ENCODE peak calls at places on chromosomes 1 and 21, in ten cellular contexts. L, Z, X, P, Q, F, O, R, A and C are unnamed samples. For H3K9me3, the result is how much of the 10 kb centered on the place peaks cover.

GRCh38 chr1:201719812-201720521 is 109.0 kb upstream of the IPO9 start:
- DNase-seq in L (peak), Z (peak), X (no peak), P (peak), Q (peak), F (peak), O (no peak), R (no peak), A (peak), C (peak)

GRCh38 chr21:44478124-44478800 is 23.0 kb downstream of the LRRC3 start:
- DNase-seq in L (peak), Z (no peak), X (no peak), P (no peak), Q (no peak), F (no peak), O (no peak), R (no peak), A (no peak), C (no peak)

GRCh38 chr1:220741349-220741748 is 6.8 kb upstream of the MTARC2 start:
- DNase-seq in L (no peak), Z (no peak), X (no peak), P (no peak), Q (no peak), F (no peak), O (no peak), R (no peak), A (no peak), C (no peak)

GRCh38 chr21:44379991-44380865 is 26.8 kb downstream of the TRPM2 start:
- DNase-seq in L (no peak), Z (no peak), X (no peak), P (no peak), Q (no peak), F (no peak), O (no peak), R (no peak), A (no peak), C (no peak)

GRCh38 chr1:107414550-107414949 is 273.7 kb downstream of the NTNG1 start:
- DNase-seq in L (no peak), Z (peak), X (no peak), P (no peak), Q (no peak), F (no peak), O (no peak), R (no peak), A (no peak), C (no peak)

GRCh38 chr1:41418868-41419583 is 57.8 kb downstream of the FOXO6 start:
- DNase-seq in L (peak), Z (peak), X (peak), P (peak), Q (peak), F (peak), O (peak), R (no peak), A (peak), C (peak)

GRCh38 chr1:230641346-230641745 is 935 bp upstream of the COG2 start:
- DNase-seq in L (no peak), Z (peak), X (no peak), P (no peak), Q (no peak), F (no peak), O (no peak), R (no peak), A (no peak), C (no peak)

GRCh38 chr1:43766086-43766784 is 58.9 kb downstream of the ST3GAL3 start:
- DNase-seq in L (no peak), Z (no peak), X (no peak), P (peak), Q (no peak), F (no peak), O (no peak), R (no peak), A (no peak), C (no peak)

GRCh38 chr1:24110642-24111263 is 1.2 kb downstream of the MYOM3 start:
- DNase-seq in L (no peak), Z (peak), X (no peak), P (peak), Q (peak), F (no peak), O (no peak), R (no peak), A (peak), C (no peak)

GRCh38 chr1:40627987-40628902 is 37.2 kb downstream of the RIMS3 start:
- DNase-seq in L (peak), Z (no peak), X (no peak), P (no peak), Q (no peak), F (no peak), O (no peak), R (no peak), A (no peak), C (no peak)

GRCh38 chr1:18734461-18735368 is 104.1 kb downstream of the PAX7 start:
- DNase-seq in L (peak), Z (no peak), X (no peak), P (no peak), Q (no peak), F (no peak), O (no peak), R (no peak), A (no peak), C (no peak)

GRCh38 chr1:21933397-21934248 is 3.5 kb downstream of the HSPG2 start:
- DNase-seq in L (peak), Z (peak), X (no peak), P (peak), Q (peak), F (peak), O (peak), R (no peak), A (peak), C (peak)

GRCh38 chr1:24964811-24965570 is 34.9 kb upstream of the RUNX3 start:
- DNase-seq in L (no peak), Z (no peak), X (no peak), P (peak), Q (no peak), F (peak), O (no peak), R (peak), A (peak), C (peak)

GRCh38 chr21:14523234-14523633 is 22.9 kb downstream of the SAMSN1 start:
- DNase-seq in L (no peak), Z (no peak), X (no peak), P (no peak), Q (no peak), F (peak), O (no peak), R (no peak), A (no peak), C (no peak)

GRCh38 chr21:26093094-26093493 is 77.5 kb downstream of the APP start:
- DNase-seq in L (no peak), Z (peak), X (no peak), P (no peak), Q (no peak), F (no peak), O (no peak), R (no peak), A (no peak), C (no peak)

GRCh38 chr1:26112407-26112775 is 767 bp downstream of the PDIK1L start:
- DNase-seq in L (no peak), Z (no peak), X (no peak), P (no peak), Q (no peak), F (no peak), O (no peak), R (no peak), A (no peak), C (no peak)

GRCh38 chr1:161311595-161312181 is 1.9 kb upstream of the MPZ start:
- DNase-seq in L (no peak), Z (no peak), X (no peak), P (no peak), Q (no peak), F (no peak), O (no peak), R (no peak), A (no peak), C (no peak)

GRCh38 chr1:57336793-57337192 is 87.1 kb downstream of the DAB1 start:
- DNase-seq in L (no peak), Z (no peak), X (no peak), P (no peak), Q (no peak), F (no peak), O (no peak), R (no peak), A (no peak), C (no peak)

GRCh38 chr1:51063121-51063520 is 38.9 kb upstream of the C1orf185 start:
- DNase-seq in L (no peak), Z (peak), X (no peak), P (no peak), Q (no peak), F (no peak), O (no peak), R (no peak), A (peak), C (no peak)

GRCh38 chr1:110341872-110342331 is 2.7 kb downstream of the RBM15 start:
- DNase-seq in L (no peak), Z (no peak), X (no peak), P (no peak), Q (no peak), F (no peak), O (no peak), R (no peak), A (no peak), C (no peak)
- H3K4me3 ChIP-seq in L (no peak), Z (peak), X (peak), P (no peak), Q (peak), F (no peak), O (no peak), R (peak), A (peak), C (no peak)

GRCh38 chr1:5165747-5166146 is 511.3 kb downstream of the AJAP1 start:
- DNase-seq in L (no peak), Z (no peak), X (no peak), P (no peak), Q (no peak), F (peak), O (no peak), R (no peak), A (no peak), C (no peak)

GRCh38 chr1:5161372-5161771 is 507.0 kb downstream of the AJAP1 start:
- DNase-seq in L (no peak), Z (no peak), X (no peak), P (no peak), Q (no peak), F (peak), O (no peak), R (no peak), A (no peak), C (no peak)

DNA sequence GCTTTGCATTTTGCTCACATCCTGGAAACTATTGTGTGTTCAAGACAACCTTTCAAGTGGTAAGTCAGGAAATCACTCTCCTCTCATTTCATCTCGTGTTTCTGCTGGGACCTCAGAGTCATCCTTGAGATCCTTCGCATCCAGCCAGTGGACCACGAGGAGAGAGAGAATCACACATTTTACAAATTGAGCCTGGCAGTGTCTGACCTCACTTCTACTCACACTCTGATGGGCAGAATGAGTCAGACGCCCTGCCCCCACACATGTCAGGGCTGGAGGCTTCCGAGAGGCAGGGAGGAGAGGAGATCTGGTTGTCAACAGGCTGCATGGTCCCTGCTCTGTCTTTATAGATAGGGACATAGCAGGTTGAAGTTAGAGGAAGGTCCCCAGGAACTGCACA is 509.7 kb downstream of the AJAP1 start:
- DNase-seq in L (no peak), Z (no peak), X (no peak), P (no peak), Q (no peak), F (no peak), O (no peak), R (no peak), A (peak), C (no peak)
- H3K9me3 ChIP-seq in L (under half), Z (under half), X (under half), P (under half), Q (under half), F (under half), O (under half), R (under half), A (under half), C (under half)

GRCh38 chr21:33976082-33976979 is 60.7 kb upstream of the ATP5PO start:
- DNase-seq in L (peak), Z (peak), X (no peak), P (no peak), Q (peak), F (peak), O (no peak), R (peak), A (peak), C (peak)

GRCh38 chr21:33976980-33977720 is 61.5 kb upstream of the ATP5PO start:
- DNase-seq in L (no peak), Z (no peak), X (no peak), P (no peak), Q (no peak), F (no peak), O (no peak), R (no peak), A (no peak), C (no peak)

GRCh38 chr21:33974513-33975468 is 59.2 kb upstream of the ATP5PO start:
- DNase-seq in L (no peak), Z (no peak), X (no peak), P (no peak), Q (no peak), F (no peak), O (no peak), R (no peak), A (no peak), C (no peak)

GRCh38 chr21:33977721-33978369 is 62.2 kb upstream of the ATP5PO start:
- DNase-seq in L (no peak), Z (no peak), X (no peak), P (no peak), Q (no peak), F (no peak), O (no peak), R (no peak), A (no peak), C (no peak)

DNA sequence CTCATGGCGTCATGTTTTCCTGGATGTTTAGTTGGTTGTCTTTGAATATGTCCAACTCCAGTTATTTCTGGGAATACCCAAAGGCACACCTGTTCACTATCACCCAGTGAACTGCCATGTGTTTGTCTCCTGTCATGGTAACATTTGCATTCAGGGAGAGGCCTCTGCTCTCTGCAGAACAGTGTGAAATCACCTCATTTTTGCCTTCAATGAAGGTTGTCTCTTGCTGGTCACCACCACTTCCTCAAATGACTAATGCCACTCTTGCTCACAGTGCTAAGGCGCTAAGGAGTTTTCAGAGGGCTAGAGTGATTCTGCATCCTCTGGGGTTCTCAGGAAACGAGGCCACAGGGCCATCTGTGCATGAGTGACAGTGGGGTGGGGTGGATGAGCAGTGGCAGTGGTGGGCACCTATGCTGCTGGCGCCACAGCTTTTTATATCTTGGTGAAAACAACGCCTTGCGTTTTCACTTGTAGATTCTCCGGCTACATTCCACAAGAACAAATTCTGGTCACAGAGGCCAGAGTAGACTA is 60.0 kb upstream of the ATP5PO start:
- DNase-seq in L (no peak), Z (peak), X (no peak), P (no peak), Q (no peak), F (peak), O (no peak), R (peak), A (peak), C (no peak)
- H3K4me3 ChIP-seq in L (no peak), Z (no peak), X (no peak), P (no peak), Q (peak), F (no peak), O (no peak), R (no peak), A (no peak), C (no peak)

DNA sequence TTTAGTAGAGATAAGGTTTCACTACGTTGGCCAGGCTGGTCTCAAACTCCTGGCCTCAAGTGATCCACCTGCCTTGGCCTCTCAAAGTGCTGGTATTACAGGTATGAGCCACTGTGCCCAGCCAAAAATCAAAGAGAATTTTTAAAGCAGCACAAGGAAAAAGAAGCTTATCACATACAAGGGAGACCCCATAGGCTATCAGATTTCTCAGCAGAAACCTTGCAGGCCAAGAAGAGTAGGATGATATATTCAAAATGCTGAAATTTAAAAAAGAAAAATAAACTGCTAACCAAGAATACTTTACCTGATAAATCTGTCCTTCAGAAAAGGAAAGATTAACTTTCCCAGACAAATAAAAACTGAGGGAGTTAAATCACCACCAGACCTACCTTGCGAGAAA is 43.2 kb downstream of the FLVCR1 start:
- DNase-seq in L (no peak), Z (no peak), X (no peak), P (no peak), Q (no peak), F (no peak), O (no peak), R (no peak), A (no peak), C (no peak)
- H3K9me3 ChIP-seq in L (under half), Z (under half), X (under half), P (under half), Q (under half), F (under half), O (under half), R (under half), A (under half), C (under half)

GRCh38 chr1:166918618-166919017 is 42.6 kb upstream of the TADA1 start:
- DNase-seq in L (no peak), Z (no peak), X (no peak), P (no peak), Q (no peak), F (no peak), O (no peak), R (no peak), A (no peak), C (no peak)

GRCh38 chr1:166924829-166925541 is 48.9 kb upstream of the TADA1 start:
- DNase-seq in L (no peak), Z (no peak), X (no peak), P (no peak), Q (no peak), F (no peak), O (no peak), R (no peak), A (no peak), C (no peak)

GRCh38 chr1:166925791-166926483 is 49.4 kb downstream of the ILDR2 start:
- DNase-seq in L (no peak), Z (peak), X (no peak), P (no peak), Q (no peak), F (no peak), O (no peak), R (no peak), A (no peak), C (no peak)

GRCh38 chr1:166915941-166916340 is 39.9 kb upstream of the TADA1 start:
- DNase-seq in L (no peak), Z (peak), X (no peak), P (no peak), Q (no peak), F (no peak), O (no peak), R (no peak), A (peak), C (no peak)

GRCh38 chr1:166920561-166921475 is 44.8 kb upstream of the TADA1 start:
- DNase-seq in L (no peak), Z (peak), X (no peak), P (no peak), Q (no peak), F (no peak), O (no peak), R (no peak), A (no peak), C (peak)
- H3K4me3 ChIP-seq in L (peak), Z (no peak), X (peak), P (peak), Q (peak), F (no peak), O (peak), R (no peak), A (no peak), C (peak)

GRCh38 chr1:152796421-152796820 is at the start of gene LCE1D:
- DNase-seq in L (no peak), Z (no peak), X (no peak), P (no peak), Q (no peak), F (no peak), O (no peak), R (no peak), A (no peak), C (no peak)
- H3K9me3 ChIP-seq in L (under half), Z (under half), X (under half), P (under half), Q (under half), F (under half), O (under half), R (under half), A (under half), C (under half)

GRCh38 chr1:83500531-83500930 is 498.4 kb downstream of the TTLL7 start:
- DNase-seq in L (no peak), Z (no peak), X (no peak), P (no peak), Q (no peak), F (no peak), O (no peak), R (no peak), A (no peak), C (no peak)
- H3K4me3 ChIP-seq in L (no peak), Z (no peak), X (no peak), P (no peak), Q (no peak), F (no peak), O (no peak), R (no peak), A (no peak), C (no peak)

DNA sequence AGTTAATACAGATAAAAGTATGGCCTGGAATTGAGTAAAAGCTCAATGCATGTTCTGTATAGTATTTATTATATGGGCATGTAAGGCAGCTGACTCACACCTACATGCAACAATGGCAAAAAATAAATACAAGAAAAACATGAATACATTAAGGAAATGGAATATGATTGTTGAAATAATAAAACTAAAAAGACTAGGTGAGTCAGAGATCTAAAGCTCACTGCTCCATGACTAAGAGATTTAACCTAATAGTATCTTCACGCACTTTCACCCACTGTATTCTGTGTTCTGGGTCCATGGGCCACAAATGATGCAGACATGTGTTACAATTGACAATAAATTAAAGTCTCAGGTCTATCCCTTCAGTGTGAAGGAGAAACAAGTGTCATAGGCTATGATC is 607.0 kb downstream of the AGBL4 start:
- DNase-seq in L (no peak), Z (no peak), X (no peak), P (no peak), Q (no peak), F (no peak), O (no peak), R (no peak), A (no peak), C (no peak)
- H3K9me3 ChIP-seq in L (under half), Z (under half), X (under half), P (under half), Q (under half), F (under half), O (under half), R (under half), A (under half), C (under half)

DNA sequence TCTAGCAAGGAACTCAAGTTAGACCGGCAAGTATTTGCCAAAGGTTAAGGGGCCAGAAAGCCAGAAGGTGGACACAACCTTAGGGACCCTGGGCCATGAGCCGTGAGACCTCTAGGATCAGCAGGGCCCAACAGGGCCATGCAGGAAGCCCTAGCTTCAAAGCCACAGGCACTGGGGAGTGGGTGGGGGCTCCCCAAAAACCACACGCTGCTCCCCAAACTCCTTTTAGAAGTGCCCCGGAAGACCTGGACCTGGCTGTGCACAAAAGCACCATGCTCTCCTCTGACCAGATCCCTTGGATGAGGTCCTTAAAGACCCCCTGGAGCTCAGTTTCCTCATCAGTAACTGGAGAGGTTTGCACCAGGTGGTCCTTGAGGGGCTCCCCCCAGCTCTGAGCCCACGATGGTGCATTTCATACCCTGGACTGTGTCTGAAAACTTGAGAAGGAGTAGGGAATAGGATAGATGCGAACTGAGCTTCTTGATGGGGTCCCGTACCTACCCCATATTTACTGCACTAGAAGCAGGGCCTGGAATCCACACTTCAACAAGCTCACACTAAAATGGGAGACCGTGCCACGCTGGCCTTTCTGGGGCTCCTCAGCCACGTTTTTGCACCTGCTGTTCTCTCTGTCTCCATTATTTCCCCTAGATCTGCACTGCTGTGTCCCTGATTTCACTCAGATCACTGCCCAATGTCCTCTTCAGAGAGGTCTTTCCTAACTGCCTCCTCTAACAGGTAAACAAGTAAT is 40.6 kb upstream of the LBR start:
- DNase-seq in L (peak), Z (no peak), X (no peak), P (no peak), Q (no peak), F (no peak), O (no peak), R (no peak), A (no peak), C (peak)
- H3K4me3 ChIP-seq in L (no peak), Z (no peak), X (peak), P (no peak), Q (peak), F (no peak), O (no peak), R (no peak), A (no peak), C (no peak)